ENCODE peak calls at places on chromosomes 6 and 20, in nine cellular contexts. K, I, B, A, H, U, S, L and G are unnamed samples.
A peak's percentile ranks its signal among the peaks of the same experiment; 100 is the strongest.

GRCh38 chr20:62589720-62590119 is 52.6 kb upstream of the SLCO4A1 start:
- DNase-seq in U (no peak), S (peak; percentile 5), B (no peak), I (no peak), A (no peak), L (no peak), K (no peak), H (no peak), G (no peak)

GRCh38 chr20:35776513-35777101 is 4.8 kb downstream of the PHF20 start:
- DNase-seq in H (no peak), A (no peak), B (peak; percentile 57), U (peak; percentile 46), L (peak; percentile 42), K (peak; percentile 57), I (no peak), S (peak; percentile 64), G (peak; percentile 31)

GRCh38 chr20:23296841-23297701 is 53.5 kb upstream of the NXT1 start:
- DNase-seq in H (no peak), B (no peak), K (no peak), A (no peak), I (no peak), S (no peak), U (no peak), L (peak; percentile 69), G (no peak)

GRCh38 chr6:135162678-135163439 is 18.2 kb upstream of the MYB start:
- DNase-seq in U (no peak), A (peak; percentile 68), I (peak; percentile 58), H (peak; percentile 24), B (peak; percentile 55), L (peak; percentile 31), K (peak; percentile 39), S (peak; percentile 21), G (no peak)

GRCh38 chr20:6277661-6278060 is 154.8 kb upstream of the FERMT1 start:
- DNase-seq in K (no peak), I (no peak), U (no peak), L (no peak), B (no peak), S (no peak), A (no peak), H (no peak), G (no peak)

GRCh38 chr6:132118144-132118543 is 167.0 kb upstream of the CCN2 start:
- DNase-seq in S (no peak), L (no peak), K (no peak), B (no peak), H (no peak), A (no peak), I (no peak), U (no peak), G (no peak)

GRCh38 chr6:27568226-27568889 is 95.5 kb upstream of the ZNF184 start:
- DNase-seq in L (no peak), H (no peak), A (no peak), S (no peak), U (no peak), I (no peak), K (no peak), B (no peak), G (no peak)

GRCh38 chr6:105359419-105360366 is 43.2 kb downstream of the PREP start:
- DNase-seq in B (peak; percentile 85), I (no peak), U (no peak), L (peak; percentile 94), A (no peak), K (peak; percentile 42), S (no peak), H (no peak), G (no peak)

GRCh38 chr20:20711413-20711812 is 1.0 kb downstream of the RALGAPA2 start:
- DNase-seq in K (peak; percentile 32), U (no peak), S (no peak), A (no peak), B (no peak), H (peak; percentile 27), I (no peak), L (no peak), G (no peak)

GRCh38 chr20:57425150-57426013 is 34.2 kb downstream of the RBM38 start:
- DNase-seq in K (no peak), S (no peak), H (no peak), L (no peak), B (no peak), I (peak; percentile 69), A (no peak), U (no peak), G (no peak)

GRCh38 chr6:11805259-11806053 is 26.9 kb upstream of the ADTRP start:
- DNase-seq in S (no peak), U (no peak), B (no peak), A (no peak), I (no peak), H (no peak), K (no peak), L (no peak), G (no peak)

GRCh38 chr20:40339661-40340449 is 349.2 kb downstream of the MAFB start:
- DNase-seq in S (peak; percentile 27), B (no peak), A (no peak), H (no peak), K (no peak), I (peak; percentile 79), U (peak; percentile 36), L (peak; percentile 25), G (peak; percentile 51)

GRCh38 chr6:116888732-116889360 is 11.8 kb downstream of the RFX6 start:
- DNase-seq in B (no peak), K (no peak), A (no peak), H (no peak), U (no peak), S (no peak), L (no peak), I (no peak), G (no peak)

GRCh38 chr6:35312076-35312762 is 14.6 kb downstream of the DEF6 start:
- DNase-seq in K (no peak), H (no peak), I (no peak), U (no peak), L (no peak), B (no peak), A (no peak), S (no peak), G (no peak)

GRCh38 chr6:111430605-111431378 is 52.2 kb downstream of the REV3L start:
- DNase-seq in H (no peak), S (no peak), A (no peak), I (no peak), U (no peak), K (no peak), L (no peak), B (no peak), G (no peak)
- H3K27ac ChIP-seq in H (no peak overlapping the region), S (no peak overlapping the region), A (no peak overlapping the region), I (no peak overlapping the region), U (no peak overlapping the region), K (no peak overlapping the region), L (no peak overlapping the region), B (no peak overlapping the region), G (no peak overlapping the region)

GRCh38 chr20:53599910-53600632 is 6.4 kb upstream of the ZNF217 start:
- DNase-seq in U (no peak), S (no peak), B (no peak), A (no peak), K (no peak), L (no peak), H (peak; percentile 3), I (no peak), G (no peak)
- H3K27ac ChIP-seq in U (no peak overlapping the region), S (no peak overlapping the region), B (no peak overlapping the region), A (no peak overlapping the region), K (no peak overlapping the region), L (no peak overlapping the region), H (no peak overlapping the region), I (no peak overlapping the region), G (no peak overlapping the region)

GRCh38 chr6:108968325-108968724 is 120.1 kb downstream of the ARMC2 start:
- DNase-seq in H (no peak), K (no peak), I (no peak), U (no peak), A (no peak), S (no peak), L (no peak), B (no peak), G (no peak)
- H3K27ac ChIP-seq in H (no peak overlapping the region), K (no peak overlapping the region), I (peak overlapping the region; percentile 91), U (peak overlapping the region; percentile 89), A (no peak overlapping the region), S (peak overlapping the region; percentile 87), L (no peak overlapping the region), B (no peak overlapping the region), G (no peak overlapping the region)

GRCh38 chr6:155171747-155172191 is 92.0 kb upstream of the CLDN20 start:
- DNase-seq in S (no peak), I (no peak), K (no peak), U (no peak), H (no peak), A (no peak), B (no peak), L (peak; percentile 51), G (no peak)
- H3K27ac ChIP-seq in S (peak overlapping the region; percentile 12), I (no peak overlapping the region), K (no peak overlapping the region), U (peak overlapping the region; percentile 12), H (peak overlapping the region; percentile 26), A (peak overlapping the region; percentile 30), B (peak overlapping the region; percentile 72), L (peak overlapping the region; percentile 56), G (no peak overlapping the region)

GRCh38 chr6:50978631-50979030 is 160.0 kb downstream of the TFAP2B start:
- DNase-seq in B (no peak), I (no peak), H (no peak), A (no peak), S (no peak), U (no peak), K (no peak), L (no peak), G (no peak)
- H3K27ac ChIP-seq in B (no peak overlapping the region), I (no peak overlapping the region), H (no peak overlapping the region), A (no peak overlapping the region), S (no peak overlapping the region), U (no peak overlapping the region), K (no peak overlapping the region), L (no peak overlapping the region), G (no peak overlapping the region)

GRCh38 chr6:3418521-3419060 is 38.3 kb downstream of the SLC22A23 start:
- DNase-seq in B (peak; percentile 64), S (no peak), A (no peak), H (no peak), L (peak; percentile 50), I (no peak), U (no peak), K (no peak), G (no peak)
- H3K27ac ChIP-seq in B (peak overlapping the region; percentile 63), S (no peak overlapping the region), A (no peak overlapping the region), H (no peak overlapping the region), L (no peak overlapping the region), I (no peak overlapping the region), U (no peak overlapping the region), K (no peak overlapping the region), G (no peak overlapping the region)

DNA sequence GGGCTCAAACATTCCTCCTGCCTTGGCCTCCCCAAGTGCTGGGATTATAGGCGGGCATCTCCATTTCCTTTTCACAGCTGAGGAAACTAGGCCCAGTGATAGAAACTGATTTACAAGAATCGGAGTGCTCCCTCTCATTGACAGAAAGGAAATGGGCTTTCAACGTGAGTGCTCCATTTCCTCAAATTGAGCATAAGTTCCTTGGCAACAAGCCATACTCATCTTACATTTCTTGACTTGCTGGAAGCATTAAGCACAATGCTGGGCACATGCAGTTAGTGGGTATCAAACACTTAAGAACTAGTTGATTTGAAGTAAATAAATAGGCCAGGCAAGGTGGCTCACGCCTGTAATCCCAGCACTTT is 54.7 kb downstream of the FGD2 start:
- DNase-seq in S (no peak), I (no peak), H (no peak), B (peak; percentile 18), L (no peak), U (no peak), A (no peak), K (no peak), G (no peak)
- H3K27ac ChIP-seq in S (peak overlapping the region; percentile 84), I (peak overlapping the region; percentile 88), H (no peak overlapping the region), B (peak overlapping the region; percentile 91), L (peak overlapping the region; percentile 94), U (peak overlapping the region; percentile 66), A (peak overlapping the region; percentile 94), K (peak overlapping the region; percentile 93), G (peak overlapping the region; percentile 87)